ENCODE peak calls at places on chromosomes 4 and X, in six cellular contexts. J, L, H, M, E and X are unnamed samples.

GRCh38 chrX:19089555-19090040 is 32.7 kb downstream of the ADGRG2 start:
- DNase-seq in J (no peak), L (no peak), H (peak), M (no peak), E (no peak), X (no peak)

GRCh38 chr4:166293551-166293950 is 420.5 kb downstream of the TLL1 start:
- DNase-seq in J (no peak), L (no peak), H (no peak), M (no peak), E (no peak), X (no peak)

GRCh38 chrX:112774142-112774541 is 66.5 kb downstream of the AMOT start:
- DNase-seq in J (no peak), L (no peak), H (no peak), M (no peak), E (no peak), X (no peak)

GRCh38 chr4:7029212-7029611 is 14.0 kb upstream of the TADA2B start:
- DNase-seq in J (no peak), L (no peak), H (peak), M (no peak), E (no peak), X (no peak)

GRCh38 chr4:128517739-128518510 is 230.3 kb upstream of the PGRMC2 start:
- DNase-seq in J (peak), L (no peak), H (no peak), M (peak), E (peak), X (peak)

GRCh38 chr4:25484243-25484721 is 107.2 kb downstream of the ANAPC4 start:
- DNase-seq in J (peak), L (no peak), H (no peak), M (peak), E (no peak), X (no peak)

GRCh38 chr4:117331817-117332216 is 246.4 kb upstream of the TRAM1L1 start:
- DNase-seq in J (no peak), L (no peak), H (no peak), M (no peak), E (no peak), X (no peak)

GRCh38 chrX:40459576-40460158 is 121.1 kb upstream of the ATP6AP2 start:
- DNase-seq in J (no peak), L (no peak), H (no peak), M (no peak), E (no peak), X (no peak)

GRCh38 chr4:43846111-43846587 is 602.5 kb downstream of the KCTD8 start:
- DNase-seq in J (no peak), L (no peak), H (no peak), M (no peak), E (no peak), X (no peak)

GRCh38 chrX:1910207-1910470 is 295.3 kb downstream of the ASMT start:
- DNase-seq in J (no peak), L (no peak), H (no peak), M (no peak), E (no peak), X (no peak)

GRCh38 chr4:8651661-8652180 is 59.2 kb downstream of the CPZ start:
- DNase-seq in J (no peak), L (no peak), H (no peak), M (no peak), E (peak), X (no peak)

GRCh38 chrX:109847257-109848187 is 114.5 kb upstream of the ACSL4 start:
- DNase-seq in J (no peak), L (no peak), H (no peak), M (peak), E (no peak), X (peak)

GRCh38 chr4:6029254-6029653 is 11.0 kb upstream of the C4orf50 start:
- DNase-seq in J (no peak), L (no peak), H (no peak), M (no peak), E (no peak), X (no peak)

GRCh38 chrX:110003167-110004156 is 548 bp downstream of the TMEM164 start:
- DNase-seq in J (no peak), L (no peak), H (peak), M (no peak), E (no peak), X (no peak)

GRCh38 chrX:129959493-129959832 is 23.0 kb upstream of the BCORL1 start:
- DNase-seq in J (no peak), L (no peak), H (no peak), M (no peak), E (no peak), X (no peak)

GRCh38 chr4:48031802-48032525 is 15.4 kb downstream of the NIPAL1 start:
- DNase-seq in J (peak), L (no peak), H (no peak), M (no peak), E (no peak), X (no peak)

GRCh38 chrX:87299563-87300160 is 217.9 kb upstream of the KLHL4 start:
- DNase-seq in J (peak), L (no peak), H (no peak), M (peak), E (no peak), X (no peak)

GRCh38 chrX:139213241-139213709 is 317.3 kb upstream of the F9 start:
- DNase-seq in J (no peak), L (no peak), H (no peak), M (no peak), E (no peak), X (no peak)

GRCh38 chr4:183200453-183200852 is 101.4 kb downstream of the WWC2 start:
- DNase-seq in J (peak), L (no peak), H (no peak), M (peak), E (peak), X (no peak)

GRCh38 chrX:40373641-40374040 is 207.1 kb upstream of the ATP6AP2 start:
- DNase-seq in J (no peak), L (no peak), H (no peak), M (no peak), E (no peak), X (no peak)

GRCh38 chrX:4656419-4656818 is 943.0 kb upstream of the PRKX start:
- DNase-seq in J (no peak), L (no peak), H (no peak), M (no peak), E (no peak), X (no peak)

GRCh38 chr4:24576276-24576675 is 8.1 kb downstream of the DHX15 start:
- DNase-seq in J (no peak), L (no peak), H (no peak), M (no peak), E (no peak), X (no peak)

GRCh38 chr4:139457318-139457717 is 3.4 kb downstream of the RAB33B start:
- DNase-seq in J (no peak), L (no peak), H (no peak), M (no peak), E (no peak), X (no peak)

GRCh38 chr4:133865606-133866327 is 335.8 kb downstream of the PABPC4L start:
- DNase-seq in J (peak), L (no peak), H (no peak), M (peak), E (no peak), X (peak)

GRCh38 chr4:105474110-105474518 is 252 bp upstream of the PPA2 start:
- DNase-seq in J (peak), L (no peak), H (peak), M (peak), E (peak), X (no peak)

GRCh38 chrX:53031380-53031779 is 17.2 kb upstream of the GPR173 start:
- DNase-seq in J (no peak), L (no peak), H (no peak), M (no peak), E (no peak), X (no peak)

GRCh38 chrX:20252392-20253231 is 14.1 kb downstream of the RPS6KA3 start:
- DNase-seq in J (no peak), L (peak), H (peak), M (peak), E (peak), X (no peak)

GRCh38 chrX:1071351-1071750 is 141.1 kb downstream of the CRLF2 start:
- DNase-seq in J (no peak), L (no peak), H (no peak), M (no peak), E (peak), X (no peak)

GRCh38 chrX:109172091-109172602 is 309.7 kb downstream of the GUCY2F start:
- DNase-seq in J (no peak), L (no peak), H (no peak), M (no peak), E (no peak), X (no peak)

GRCh38 chr4:139301821-139302611 is at the start of gene NDUFC1:
- DNase-seq in J (no peak), L (peak), H (peak), M (peak), E (peak), X (no peak)

GRCh38 chr4:64402684-64403083 is 6.6 kb downstream of the TECRL start:
- DNase-seq in J (no peak), L (no peak), H (no peak), M (no peak), E (no peak), X (no peak)

GRCh38 chr4:6201580-6202091 is 1.3 kb upstream of the JAKMIP1 start:
- DNase-seq in J (no peak), L (no peak), H (no peak), M (no peak), E (no peak), X (no peak)

GRCh38 chr4:7421356-7422097 is 13.2 kb downstream of the PSAPL1 start:
- DNase-seq in J (no peak), L (no peak), H (peak), M (no peak), E (no peak), X (no peak)

GRCh38 chr4:155376387-155377268 is at the start of gene MAP9:
- DNase-seq in J (peak), L (peak), H (peak), M (peak), E (peak), X (peak)

GRCh38 chr4:109206610-109207009 is 95.8 kb downstream of the COL25A1 start:
- DNase-seq in J (no peak), L (no peak), H (no peak), M (no peak), E (no peak), X (no peak)

GRCh38 chrX:24025741-24026402 is 1.1 kb downstream of the KLHL15 start:
- DNase-seq in J (peak), L (no peak), H (peak), M (peak), E (no peak), X (no peak)

GRCh38 chrX:45710081-45710801 is 509.6 kb upstream of the DIPK2B start:
- DNase-seq in J (peak), L (no peak), H (no peak), M (peak), E (no peak), X (peak)

DNA sequence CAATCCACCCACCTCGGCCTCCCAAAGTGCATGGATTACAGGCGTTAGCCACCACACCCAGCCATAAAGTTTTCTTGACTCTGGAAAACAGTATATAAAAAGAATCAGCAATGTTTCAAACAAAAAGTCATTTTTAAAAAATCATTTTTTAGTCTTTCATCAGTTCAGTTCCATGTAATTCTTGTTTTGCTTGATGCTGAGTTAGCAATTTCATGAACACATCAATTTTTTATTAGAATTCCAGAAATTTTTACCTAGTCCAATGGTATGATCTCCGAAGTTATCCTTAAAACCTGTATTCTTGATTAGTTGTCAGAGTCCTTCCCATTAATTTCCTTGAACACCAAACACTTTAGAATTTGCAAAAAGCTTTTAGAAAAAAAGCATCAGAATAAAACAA is 56.8 kb downstream of the RCHY1 start:
- DNase-seq in J (no peak), L (no peak), H (no peak), M (no peak), E (no peak), X (no peak)
- H3K4me3 ChIP-seq in J (no peak), L (no peak), H (no peak), M (no peak), E (no peak), X (no peak)

GRCh38 chrX:131985526-131986049 is 37.5 kb upstream of the STK26 start:
- DNase-seq in J (no peak), L (peak), H (no peak), M (no peak), E (no peak), X (no peak)
- TF ChIP-seq CTCF in J (no peak), L (no peak), H (no peak), M (no peak), E (no peak), X (no peak)

DNA sequence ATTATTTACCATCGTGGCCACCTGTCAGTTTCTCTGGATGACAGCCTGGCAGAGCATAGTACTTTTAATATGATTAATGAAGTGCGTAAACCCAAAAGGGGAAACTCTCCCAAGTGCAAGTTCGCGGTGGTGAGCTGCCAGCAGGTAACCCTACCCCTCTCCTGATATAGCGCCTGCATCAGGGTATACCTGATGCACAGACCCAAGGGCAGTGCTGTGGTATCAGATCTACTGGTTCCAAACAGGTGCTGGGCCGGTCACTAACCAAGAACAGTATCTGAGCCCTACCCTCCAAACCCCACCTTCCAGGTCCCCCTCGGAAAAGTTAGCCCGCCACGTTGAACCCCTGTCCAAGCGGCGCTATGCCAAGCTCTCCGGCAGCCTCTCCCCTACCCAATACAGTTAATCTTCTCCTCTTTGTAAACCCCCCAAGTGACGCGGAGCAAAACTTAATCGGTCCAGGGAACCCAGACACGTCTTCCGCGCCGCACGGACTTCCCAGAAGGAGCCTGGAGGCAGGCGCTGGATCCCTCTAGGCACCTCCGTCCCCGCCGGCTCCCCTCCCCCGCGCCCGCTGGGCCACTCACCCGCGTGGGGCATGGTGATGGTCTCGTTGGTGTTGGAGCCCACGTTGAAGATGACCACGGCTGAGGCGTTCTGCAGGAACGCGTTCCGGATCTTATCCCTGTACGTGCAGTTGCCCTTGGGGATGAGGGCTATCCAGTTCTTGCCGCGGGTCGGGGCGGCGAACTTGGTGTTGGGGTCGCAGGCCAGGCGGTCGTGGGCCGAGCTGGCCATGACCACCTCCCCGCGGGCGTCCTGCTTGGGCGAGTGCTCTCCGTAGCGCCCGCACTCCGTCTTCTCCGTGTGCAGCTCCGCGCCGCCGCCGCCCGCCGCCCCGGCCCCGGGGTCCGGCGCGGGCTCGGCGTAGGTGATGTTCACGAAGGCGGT is 1.3 kb downstream of the RNF150 start:
- DNase-seq in J (no peak), L (no peak), H (no peak), M (no peak), E (peak), X (no peak)
- H3K4me3 ChIP-seq in J (peak), L (peak), H (peak), M (peak), E (peak), X (peak)

GRCh38 chrX:153828723-153829548 is 1.4 kb downstream of the PDZD4 start:
- DNase-seq in J (no peak), L (no peak), H (no peak), M (peak), E (no peak), X (no peak)
- TF ChIP-seq CTCF in J (no peak), L (no peak), H (no peak), M (no peak), E (no peak), X (no peak)

DNA sequence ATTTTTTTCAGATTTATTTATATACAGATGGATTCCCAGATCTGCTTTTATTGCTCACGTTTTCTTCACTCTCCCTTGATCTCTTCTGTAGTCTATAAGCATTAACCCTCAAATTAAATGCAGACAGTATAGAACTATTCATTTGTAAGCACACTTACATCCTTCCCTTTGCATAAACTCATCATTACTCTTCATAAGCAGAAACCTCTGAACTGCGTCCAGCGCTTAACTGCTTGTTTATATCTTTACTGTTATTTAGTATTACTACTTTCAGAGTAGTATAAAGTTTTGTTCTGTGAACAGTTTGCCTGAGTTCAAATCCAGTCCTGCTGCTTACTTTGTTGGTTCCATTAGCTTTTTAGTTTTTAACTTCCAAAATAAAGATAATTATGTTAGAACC is 132.9 kb downstream of the STIM2 start:
- DNase-seq in J (no peak), L (no peak), H (no peak), M (no peak), E (no peak), X (no peak)
- H3K4me3 ChIP-seq in J (no peak), L (no peak), H (no peak), M (no peak), E (no peak), X (no peak)

DNA sequence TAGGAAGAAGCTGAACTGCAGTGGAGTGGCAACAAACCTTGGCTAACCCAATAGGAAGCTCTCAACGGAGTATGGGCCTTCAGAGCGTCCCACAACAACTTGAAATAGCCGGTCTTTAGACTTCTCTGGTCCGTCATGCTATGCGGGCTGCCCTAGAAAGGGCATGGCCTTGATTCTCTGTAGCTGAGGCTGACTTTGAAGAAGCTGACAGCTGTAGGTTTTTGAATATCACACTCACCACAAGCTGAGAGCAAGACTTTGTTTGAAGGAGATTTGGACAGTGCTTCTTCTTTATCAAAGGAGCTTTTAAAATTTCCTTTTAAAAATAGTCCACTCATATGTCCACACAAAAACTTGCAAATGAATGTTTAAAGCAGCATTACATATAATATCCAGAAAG is 322.9 kb downstream of the CAMK2D start:
- DNase-seq in J (no peak), L (no peak), H (no peak), M (no peak), E (no peak), X (no peak)
- TF ChIP-seq CTCF in J (no peak), L (no peak), H (no peak), M (no peak), E (no peak), X (no peak)

GRCh38 chr4:1033840-1034551 is 22.6 kb downstream of the FGFRL1 start:
- DNase-seq in J (peak), L (no peak), H (no peak), M (peak), E (peak), X (no peak)
- H3K4me3 ChIP-seq in J (peak), L (no peak), H (no peak), M (peak), E (peak), X (no peak)

DNA sequence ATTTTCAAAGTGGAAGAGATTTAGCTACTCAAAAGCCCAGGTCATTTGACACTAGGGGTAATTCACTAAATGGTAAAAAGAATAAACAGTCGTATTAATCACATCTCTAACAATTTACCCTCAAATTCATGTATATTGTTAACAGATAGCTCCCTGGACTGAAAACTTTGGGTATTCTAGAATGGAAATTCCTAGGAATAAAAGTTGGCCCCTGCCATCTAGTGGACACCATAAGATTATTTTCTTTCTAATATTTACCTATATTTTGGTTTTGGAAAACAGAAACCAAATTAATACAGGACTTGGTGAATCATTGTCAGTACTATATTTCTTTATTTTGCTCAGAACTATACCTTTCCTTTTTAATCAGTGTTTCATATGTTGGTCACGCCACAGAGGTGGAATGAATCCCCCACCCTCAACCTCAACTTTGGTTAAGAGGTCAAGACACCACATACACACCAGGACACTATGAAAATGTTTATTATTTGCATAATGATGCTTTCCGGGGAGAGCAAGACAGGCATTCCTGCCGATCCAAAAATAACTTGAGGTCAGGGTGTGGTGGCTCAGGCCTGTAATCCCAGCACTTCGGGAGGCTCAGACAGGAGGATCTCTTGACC is 96.2 kb upstream of the APOOL start:
- DNase-seq in J (no peak), L (no peak), H (no peak), M (peak), E (no peak), X (no peak)
- TF ChIP-seq CTCF in J (no peak), L (no peak), H (peak), M (peak), E (peak), X (no peak)